ENCODE peak calls at places on chromosomes 5 and 9, in eight cellular contexts. G is heart left ventricle; Z is uterus; I is NCI-H2081; X is AG09309; C is stimulated activated CD4-positive, alpha-beta T cell treated with anti-CD3 and anti-CD28 coated beads, Interleukin-15, amount 100 ng/mL, for 48 hours; Q is Right ventricle myocardium inferior; Y is HuH-7.5. R is an unnamed sample.

GRCh38 chr5:95296291-95296690 is 11.4 kb upstream of the MCTP1 start:
- DNase-seq in Z (no peak), I (no peak), G (no peak), X (no peak), C (no peak), Q (no peak), Y (no peak), R (no peak)

GRCh38 chr5:159826351-159827222 is 89.7 kb upstream of the ADRA1B start:
- DNase-seq in I (no peak), Y (no peak), Q (no peak), C (no peak), G (no peak), Z (no peak), X (peak), R (no peak)

GRCh38 chr5:177604656-177605055 is 4.7 kb downstream of the B4GALT7 start:
- DNase-seq in I (no peak), Q (no peak), Z (no peak), X (no peak), Y (no peak), G (no peak), C (no peak), R (no peak)

GRCh38 chr5:27377626-27378025 is 339.2 kb upstream of the CDH9 start:
- DNase-seq in C (no peak), G (no peak), X (no peak), Z (no peak), I (no peak), Q (no peak), Y (no peak), R (no peak)

GRCh38 chr5:41908374-41909079 is 4.4 kb downstream of the RIMOC1 start:
- DNase-seq in Z (no peak), G (no peak), X (peak), C (no peak), I (no peak), Y (no peak), Q (no peak), R (no peak)

GRCh38 chr5:104189909-104190308 is 627.3 kb upstream of the NUDT12 start:
- DNase-seq in G (no peak), C (no peak), Q (no peak), X (peak), Z (no peak), Y (no peak), I (no peak), R (no peak)

GRCh38 chr9:27625751-27626628 is 52.7 kb upstream of the C9orf72 start:
- DNase-seq in Q (no peak), I (no peak), X (no peak), C (no peak), Z (no peak), G (no peak), Y (no peak), R (no peak)

GRCh38 chr9:38388283-38389223 is 3.9 kb upstream of the ALDH1B1 start:
- DNase-seq in Z (peak), Q (no peak), I (no peak), Y (no peak), G (no peak), X (peak), C (no peak), R (no peak)

GRCh38 chr5:142446131-142446959 is 121.5 kb upstream of the SPRY4 start:
- DNase-seq in Y (no peak), X (no peak), I (no peak), Q (no peak), C (no peak), Z (no peak), G (no peak), R (no peak)

GRCh38 chr9:110076894-110077725 is 130.8 kb downstream of the C9orf152 start:
- DNase-seq in C (no peak), G (no peak), I (no peak), X (no peak), Z (no peak), Y (no peak), Q (no peak), R (no peak)

GRCh38 chr9:92064711-92065110 is 50.5 kb downstream of the SPTLC1 start:
- DNase-seq in G (no peak), Q (no peak), Z (no peak), C (no peak), Y (no peak), X (peak), I (no peak), R (no peak)

GRCh38 chr5:123125172-123125508 is 36.1 kb downstream of the PRDM6 start:
- DNase-seq in Z (no peak), I (peak), C (no peak), G (no peak), Q (no peak), X (peak), Y (no peak), R (no peak)

GRCh38 chr5:179530069-179530998 is 20.0 kb upstream of the RUFY1 start:
- DNase-seq in X (no peak), I (no peak), G (peak), Z (peak), C (peak), Q (peak), Y (no peak), R (peak)

GRCh38 chr9:28976684-28977083 is 1403.4 kb upstream of the C9orf72 start:
- DNase-seq in X (no peak), C (no peak), Y (no peak), Z (no peak), Q (no peak), I (no peak), G (no peak), R (no peak)

GRCh38 chr9:135513351-135513846 is 7.8 kb upstream of the LCN1 start:
- DNase-seq in Z (no peak), Y (no peak), C (no peak), G (no peak), I (no peak), X (no peak), Q (no peak), R (no peak)

GRCh38 chr9:116737137-116737546 is 50.0 kb downstream of the TRIM32 start:
- DNase-seq in Y (peak), X (peak), C (peak), Q (peak), Z (peak), I (peak), G (peak), R (peak)

GRCh38 chr9:26426732-26427131 is 465.9 kb downstream of the CAAP1 start:
- DNase-seq in I (no peak), Y (no peak), Q (no peak), G (no peak), C (no peak), Z (no peak), X (no peak), R (no peak)

GRCh38 chr5:77638763-77639451 is 394 bp upstream of the OTP start:
- DNase-seq in X (no peak), I (no peak), Q (no peak), Y (no peak), G (no peak), Z (no peak), C (no peak), R (no peak)

GRCh38 chr5:61817472-61818326 is 485.6 kb downstream of the ZSWIM6 start:
- DNase-seq in I (peak), Y (peak), X (peak), Z (no peak), C (no peak), G (peak), Q (no peak), R (no peak)

GRCh38 chr9:2242778-2243395 is 227.7 kb downstream of the SMARCA2 start:
- DNase-seq in Z (no peak), C (no peak), I (no peak), G (no peak), Y (no peak), Q (no peak), X (no peak), R (no peak)

GRCh38 chr9:109245300-109245897 is 75.5 kb downstream of the EPB41L4B start:
- DNase-seq in Y (no peak), Q (no peak), Z (no peak), G (no peak), C (no peak), I (peak), X (no peak), R (no peak)

GRCh38 chr9:14058078-14058688 is 255.8 kb downstream of the NFIB start:
- DNase-seq in I (no peak), Q (no peak), Z (no peak), Y (no peak), X (no peak), C (no peak), G (no peak), R (no peak)

GRCh38 chr9:7150153-7150890 is 392.5 kb downstream of the KDM4C start:
- DNase-seq in G (no peak), Y (no peak), I (no peak), Q (no peak), Z (no peak), X (no peak), C (no peak), R (no peak)

GRCh38 chr5:72682561-72682960 is 133.9 kb upstream of the TNPO1 start:
- DNase-seq in Y (no peak), I (no peak), G (no peak), X (no peak), Z (no peak), Q (no peak), C (no peak), R (no peak)

R was measured in stimulated activated CD8-positive, alpha-beta memory T cell treated with anti-CD3 and anti-CD28 coated beads, Interleukin-7, amount 100 ng/mL, for 48 hours.